ENCODE peak calls at places on chromosomes 4 and X, in four cellular contexts. H, B, A and F are unnamed samples.

GRCh38 chr4:30973993-30974392 is 253.8 kb downstream of the PCDH7 start:
- DNase-seq in H (no peak), A (no peak), B (no peak), F (no peak)

GRCh38 chrX:54920610-54921426 is at the start of gene TRO:
- DNase-seq in B (peak; percentile 56), A (no peak), H (peak; percentile 85), F (no peak)

GRCh38 chrX:13014111-13015094 is 30.0 kb downstream of the FAM9C start:
- DNase-seq in A (no peak), B (no peak), H (peak; percentile 61), F (no peak)

GRCh38 chrX:150968862-150969720 is 14.0 kb upstream of the HMGB3 start:
- DNase-seq in B (no peak), A (no peak), H (peak; percentile 81), F (no peak)

GRCh38 chr4:1578301-1578781 is 105.8 kb downstream of the FAM53A start:
- DNase-seq in H (peak; percentile 81), A (no peak), B (peak; percentile 62), F (no peak)

GRCh38 chr4:100738388-100739165 is 220.8 kb upstream of the EMCN start:
- DNase-seq in H (no peak), A (peak; percentile 65), B (no peak), F (no peak)

GRCh38 chrX:109684136-109684535 is 48.9 kb downstream of the ACSL4 start:
- DNase-seq in H (no peak), A (no peak), B (no peak), F (no peak)

GRCh38 chr4:23388699-23389395 is 501.0 kb downstream of the PPARGC1A start:
- DNase-seq in B (no peak), A (no peak), H (no peak), F (no peak)

GRCh38 chrX:135632353-135632752 is 81.1 kb upstream of the CT45A1 start:
- DNase-seq in A (no peak), B (no peak), H (no peak), F (peak; percentile 26)

GRCh38 chr4:36209941-36210663 is 34.2 kb downstream of the ARAP2 start:
- DNase-seq in B (no peak), H (no peak), A (no peak), F (no peak)

GRCh38 chrX:123340691-123341090 is 156.6 kb downstream of the GRIA3 start:
- DNase-seq in H (no peak), B (no peak), A (no peak), F (no peak)

GRCh38 chrX:19063030-19063429 is 59.2 kb downstream of the ADGRG2 start:
- DNase-seq in H (no peak), A (peak; percentile 34), B (no peak), F (no peak)

GRCh38 chrX:133838761-133839676 is 146.4 kb downstream of the GPC3 start:
- DNase-seq in B (peak; percentile 42), A (no peak), H (peak; percentile 82), F (peak; percentile 26)

GRCh38 chrX:39750798-39751197 is 347.0 kb downstream of the BCOR start:
- DNase-seq in B (no peak), A (no peak), H (no peak), F (no peak)

GRCh38 chr4:70365479-70365878 is 4.9 kb downstream of the SMR3A start:
- DNase-seq in A (no peak), B (no peak), H (no peak), F (no peak)

GRCh38 chr4:117971406-117971805 is 62.9 kb upstream of the NDST3 start:
- DNase-seq in A (no peak), H (no peak), B (no peak), F (no peak)

GRCh38 chrX:109714340-109714958 is 18.6 kb downstream of the ACSL4 start:
- DNase-seq in H (no peak), B (no peak), A (peak; percentile 65), F (no peak)

GRCh38 chr4:2691952-2692435 is 64.1 kb downstream of the TNIP2 start:
- DNase-seq in H (no peak), A (no peak), B (no peak), F (no peak)

GRCh38 chr4:66178901-66179300 is 508.6 kb upstream of the EPHA5 start:
- DNase-seq in B (no peak), H (no peak), A (peak; percentile 35), F (no peak)

GRCh38 chr4:7700665-7701064 is 239.0 kb downstream of the AFAP1 start:
- DNase-seq in B (no peak), H (no peak), A (no peak), F (no peak)

GRCh38 chr4:176436500-176436973 is 116.8 kb downstream of the SPCS3 start:
- DNase-seq in B (no peak), H (no peak), A (peak; percentile 83), F (no peak)

GRCh38 chr4:102430511-102430910 is 70.6 kb upstream of the NFKB1 start:
- DNase-seq in H (no peak), B (no peak), A (peak; percentile 5), F (no peak)

GRCh38 chr4:139416073-139416673 is 37.7 kb upstream of the RAB33B start:
- DNase-seq in A (peak; percentile 25), B (no peak), H (no peak), F (peak; percentile 16)

GRCh38 chr4:142265946-142266345 is 580.2 kb downstream of the INPP4B start:
- DNase-seq in B (no peak), H (no peak), A (no peak), F (no peak)

GRCh38 chr4:61200991-61201526 is 933 bp downstream of the ADGRL3 start:
- DNase-seq in A (no peak), H (peak; percentile 78), B (peak; percentile 36), F (peak; percentile 36)

GRCh38 chr4:87857789-87858188 is 25.0 kb downstream of the MEPE start:
- DNase-seq in B (no peak), H (no peak), A (no peak), F (no peak)

GRCh38 chr4:113950207-113950606 is 29.2 kb downstream of the ARSJ start:
- DNase-seq in A (no peak), B (no peak), H (no peak), F (no peak)

GRCh38 chr4:29046166-29046565 is 1674.0 kb upstream of the PCDH7 start:
- DNase-seq in A (no peak), B (no peak), H (no peak), F (no peak)

GRCh38 chrX:11543249-11543648 is 122.5 kb downstream of the ARHGAP6 start:
- DNase-seq in A (no peak), B (no peak), H (no peak), F (no peak)

GRCh38 chr4:97216031-97216430 is 927.2 kb downstream of the STPG2 start:
- DNase-seq in H (no peak), B (no peak), A (no peak), F (no peak)

GRCh38 chr4:162406637-162407370 is 243.0 kb upstream of the FSTL5 start:
- DNase-seq in B (no peak), H (no peak), A (no peak), F (no peak)

GRCh38 chr4:156242390-156242789 is 288.7 kb upstream of the CTSO start:
- DNase-seq in H (no peak), A (no peak), B (no peak), F (no peak)